ENCODE peak calls at places on chromosomes 4 and X, in five cellular contexts. P is amniotic epithelial cell, H is heart right ventricle, A is HEK293T, W is NCI-H748 treated with DMSO at 0.1 percent for 48 hours. B is an unnamed sample.

GRCh38 chr4:26076896-26077295 is 162.9 kb downstream of the SMIM20 start:
- DNase-seq in P (no peak), H (no peak), A (no peak), W (no peak), B (no peak)

GRCh38 chr4:183905593-183906485 is 732 bp downstream of the STOX2 start:
- DNase-seq in P (peak), H (peak), A (peak), W (peak), B (no peak)

GRCh38 chr4:127141857-127142256 is 490.9 kb upstream of the INTU start:
- DNase-seq in P (peak), H (no peak), A (no peak), W (no peak), B (no peak)

GRCh38 chr4:140996757-140997156 is 136.5 kb downstream of the RNF150 start:
- DNase-seq in P (peak), H (no peak), A (no peak), W (no peak), B (no peak)

GRCh38 chrX:103637604-103638338 is 9.0 kb downstream of the TCEAL1 start:
- DNase-seq in P (no peak), H (no peak), A (no peak), W (no peak), B (no peak)

GRCh38 chr4:52714597-52715254 is 36.5 kb downstream of the ERVMER34-1 start:
- DNase-seq in P (peak), H (no peak), A (no peak), W (no peak), B (peak)

GRCh38 chr4:2763511-2763967 is 7.4 kb upstream of the TNIP2 start:
- DNase-seq in P (no peak), H (no peak), A (no peak), W (no peak), B (no peak)

GRCh38 chrX:1178580-1179057 is 33.8 kb downstream of the CRLF2 start:
- DNase-seq in P (peak), H (no peak), A (peak), W (no peak), B (no peak)

GRCh38 chrX:37776283-37776986 is 3.4 kb upstream of the CYBB start:
- DNase-seq in P (no peak), H (no peak), A (no peak), W (no peak), B (no peak)